ENCODE peak calls at places on chromosomes 16 and 17, in nine cellular contexts. I, H, U, T, W, J, E, V and B are unnamed samples.

GRCh38 chr16:57471852-57472664 is 9.6 kb downstream of the POLR2C start:
- DNase-seq in W (no peak), T (no peak), V (no peak), U (peak), J (no peak), I (peak), H (no peak), E (no peak), B (no peak)

GRCh38 chr17:77619851-77620250 is 338.7 kb upstream of the TNRC6C start:
- DNase-seq in T (no peak), V (no peak), W (no peak), H (peak), J (no peak), E (peak), U (no peak), I (no peak), B (no peak)

GRCh38 chr17:80441133-80441578 is 26.2 kb downstream of the ENDOV start:
- DNase-seq in U (peak), E (peak), J (no peak), V (no peak), W (no peak), I (no peak), T (no peak), H (peak), B (no peak)

GRCh38 chr17:76597156-76598003 is 11.7 kb upstream of the ST6GALNAC2 start:
- DNase-seq in T (no peak), V (peak), J (peak), E (no peak), W (no peak), H (no peak), U (no peak), I (no peak), B (no peak)

GRCh38 chr16:20372696-20373095 is 20.2 kb upstream of the UMOD start:
- DNase-seq in J (no peak), I (no peak), T (no peak), W (no peak), E (no peak), V (no peak), H (no peak), U (no peak), B (no peak)

GRCh38 chr17:39174907-39175694 is 9.1 kb upstream of the ARL5C start:
- DNase-seq in H (peak), W (peak), T (peak), J (no peak), E (peak), U (peak), I (peak), V (peak), B (no peak)

GRCh38 chr17:56699186-56699895 is 105.8 kb downstream of the NOG start:
- DNase-seq in T (no peak), H (peak), W (peak), J (peak), E (peak), I (peak), V (peak), U (peak), B (no peak)

GRCh38 chr16:27238016-27238587 is 30.5 kb downstream of the NSMCE1 start:
- DNase-seq in W (peak), J (no peak), U (no peak), I (peak), V (no peak), H (no peak), E (no peak), T (no peak), B (no peak)

GRCh38 chr16:49015189-49015540 is 266.5 kb downstream of the CBLN1 start:
- DNase-seq in V (no peak), J (no peak), E (no peak), U (no peak), H (no peak), W (no peak), I (no peak), T (no peak), B (no peak)

GRCh38 chr16:54077412-54077821 is 209.2 kb downstream of the IRX3 start:
- DNase-seq in E (peak), W (no peak), J (no peak), I (no peak), T (no peak), V (no peak), H (peak), U (peak), B (no peak)

GRCh38 chr16:66278111-66278531 is 88.4 kb upstream of the CDH5 start:
- DNase-seq in T (no peak), U (no peak), W (no peak), V (no peak), H (no peak), J (peak), E (no peak), I (peak), B (no peak)

GRCh38 chr16:62225675-62226074 is 189.4 kb upstream of the CDH8 start:
- DNase-seq in J (peak), U (peak), V (no peak), E (no peak), I (peak), H (no peak), T (no peak), W (peak), B (peak)

GRCh38 chr17:41415833-41416335 is 8.5 kb downstream of the KRT37 start:
- DNase-seq in I (no peak), E (peak), V (no peak), W (peak), U (no peak), H (peak), J (no peak), T (no peak), B (no peak)

GRCh38 chr17:46212634-46213435 is 19.6 kb upstream of the KANSL1 start:
- DNase-seq in W (peak), U (peak), E (peak), I (peak), V (peak), H (peak), J (peak), T (no peak), B (peak)

GRCh38 chr17:39264119-39264518 is 38.4 kb upstream of the STAC2 start:
- DNase-seq in V (no peak), I (no peak), T (no peak), E (no peak), U (no peak), W (peak), H (peak), J (no peak), B (no peak)

GRCh38 chr17:69518951-69519350 is 104.5 kb downstream of the MAP2K6 start:
- DNase-seq in I (no peak), T (no peak), U (no peak), E (no peak), V (no peak), W (no peak), H (peak), J (no peak), B (no peak)

GRCh38 chr17:69523252-69523861 is 108.9 kb downstream of the MAP2K6 start:
- DNase-seq in J (no peak), W (peak), V (peak), U (peak), I (no peak), E (peak), H (peak), T (no peak), B (no peak)

GRCh38 chr17:69528035-69528434 is 113.5 kb downstream of the MAP2K6 start:
- DNase-seq in W (no peak), U (no peak), V (no peak), I (no peak), J (no peak), E (no peak), H (no peak), T (no peak), B (no peak)

GRCh38 chr17:69525920-69526841 is 111.7 kb downstream of the MAP2K6 start:
- DNase-seq in E (peak), U (peak), V (peak), H (peak), W (peak), J (peak), T (no peak), I (peak), B (peak)

DNA sequence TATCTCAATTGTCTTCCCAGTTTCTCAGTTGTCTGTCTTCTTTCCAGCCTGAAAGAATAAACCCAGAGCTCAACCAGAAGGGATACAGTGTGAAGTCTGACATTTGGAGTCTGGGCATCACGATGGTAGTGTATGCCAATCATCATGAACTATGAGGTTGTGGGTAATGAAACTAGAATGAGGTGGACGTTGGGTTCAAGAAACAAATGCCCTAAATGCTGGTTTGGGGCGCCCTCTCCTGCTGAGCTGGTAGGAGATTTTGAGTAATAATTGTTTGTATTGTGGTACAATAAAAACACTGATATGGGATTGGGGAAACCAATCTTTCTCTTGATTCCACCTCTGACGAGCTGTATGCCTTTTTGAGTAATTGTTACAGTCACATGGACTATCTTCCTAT is 110.4 kb downstream of the MAP2K6 start:
- DNase-seq in U (no peak), W (no peak), H (no peak), T (no peak), V (no peak), I (no peak), J (no peak), E (no peak), B (no peak)
- TF ChIP-seq CTCF in U (peak), W (no peak), H (peak), T (peak), V (no peak), I (no peak), J (no peak), E (peak), B (peak)

GRCh38 chr16:51095890-51096626 is 55.0 kb downstream of the SALL1 start:
- DNase-seq in E (no peak), J (no peak), W (no peak), U (no peak), H (no peak), I (no peak), T (no peak), V (no peak), B (no peak)
- H3K4me3 ChIP-seq in E (no peak), J (no peak), W (no peak), U (no peak), H (no peak), I (no peak), T (no peak), V (no peak), B (no peak)

GRCh38 chr17:28339431-28339830 is 3.9 kb downstream of the TNFAIP1 start:
- DNase-seq in W (no peak), H (no peak), U (no peak), E (no peak), I (no peak), T (no peak), V (no peak), J (no peak), B (no peak)
- TF ChIP-seq CTCF in W (no peak), H (no peak), U (no peak), E (no peak), I (no peak), T (no peak), V (no peak), J (no peak), B (no peak)

GRCh38 chr17:67439269-67439668 is 62.2 kb downstream of the PITPNC1 start:
- DNase-seq in J (no peak), H (no peak), U (no peak), V (no peak), E (no peak), I (no peak), W (no peak), T (no peak), B (no peak)

GRCh38 chr17:67440311-67441051 is 63.4 kb downstream of the PITPNC1 start:
- DNase-seq in U (no peak), I (no peak), T (no peak), H (peak), E (no peak), W (no peak), V (no peak), J (no peak), B (no peak)

GRCh38 chr17:67438669-67439068 is 61.6 kb downstream of the PITPNC1 start:
- DNase-seq in E (no peak), J (no peak), H (no peak), U (no peak), I (no peak), T (no peak), V (no peak), W (no peak), B (no peak)

GRCh38 chr17:67442787-67443624 is 65.9 kb downstream of the PITPNC1 start:
- DNase-seq in J (no peak), T (no peak), W (no peak), I (no peak), E (no peak), V (no peak), U (no peak), H (no peak), B (no peak)

GRCh38 chr17:67441052-67441738 is 64.1 kb downstream of the PITPNC1 start:
- DNase-seq in E (peak), J (peak), I (peak), W (no peak), V (no peak), U (peak), T (peak), H (peak), B (no peak)
- H3K4me3 ChIP-seq in E (peak), J (no peak), I (no peak), W (no peak), V (no peak), U (peak), T (no peak), H (peak), B (no peak)

GRCh38 chr16:23319861-23320615 is 17.9 kb downstream of the SCNN1B start:
- DNase-seq in U (no peak), I (no peak), W (no peak), H (no peak), J (no peak), T (no peak), V (no peak), E (no peak), B (no peak)
- TF ChIP-seq CTCF in U (no peak), I (no peak), W (no peak), H (no peak), J (no peak), T (no peak), V (no peak), E (no peak), B (no peak)